ENCODE peak calls at places on chromosomes 1 and 21, in six cellular contexts. One of them, this sample, is unnamed.

GRCh38 chr1:198970919-198971318 is 332.1 kb downstream of the PTPRC start:
- DNase-seq in neural progenitor cell: no peak
- DNase-seq in SK-N-SH: no peak
- DNase-seq in keratinocyte: no peak
- DNase-seq in mesenchymal stem cell: peak
- DNase-seq in IMR-90: peak
- DNase-seq in this sample: no peak

GRCh38 chr1:96992871-96993270 is 271.3 kb downstream of the PTBP2 start:
- DNase-seq in neural progenitor cell: no peak
- DNase-seq in SK-N-SH: no peak
- DNase-seq in keratinocyte: no peak
- DNase-seq in mesenchymal stem cell: peak
- DNase-seq in IMR-90: peak
- DNase-seq in this sample: no peak

GRCh38 chr1:236565530-236565929 is 38.8 kb downstream of the HEATR1 start:
- DNase-seq in neural progenitor cell: no peak
- DNase-seq in SK-N-SH: no peak
- DNase-seq in keratinocyte: no peak
- DNase-seq in mesenchymal stem cell: no peak
- DNase-seq in IMR-90: no peak
- DNase-seq in this sample: no peak

GRCh38 chr1:29196863-29197589 is 15.3 kb upstream of the SRSF4 start:
- DNase-seq in neural progenitor cell: no peak
- DNase-seq in SK-N-SH: no peak
- DNase-seq in keratinocyte: no peak
- DNase-seq in mesenchymal stem cell: peak
- DNase-seq in IMR-90: peak
- DNase-seq in this sample: no peak

GRCh38 chr1:172726740-172727139 is 67.8 kb downstream of the FASLG start:
- DNase-seq in neural progenitor cell: no peak
- DNase-seq in SK-N-SH: no peak
- DNase-seq in keratinocyte: no peak
- DNase-seq in mesenchymal stem cell: no peak
- DNase-seq in IMR-90: no peak
- DNase-seq in this sample: no peak

GRCh38 chr1:150973258-150973825 is 1.3 kb downstream of the CERS2 start:
- DNase-seq in neural progenitor cell: peak
- DNase-seq in SK-N-SH: peak
- DNase-seq in keratinocyte: no peak
- DNase-seq in mesenchymal stem cell: peak
- DNase-seq in IMR-90: no peak
- DNase-seq in this sample: peak

GRCh38 chr1:43042773-43043470 is 84.3 kb upstream of the SLC2A1 start:
- DNase-seq in neural progenitor cell: no peak
- DNase-seq in SK-N-SH: no peak
- DNase-seq in keratinocyte: no peak
- DNase-seq in mesenchymal stem cell: no peak
- DNase-seq in IMR-90: no peak
- DNase-seq in this sample: no peak

GRCh38 chr1:233113009-233113712 is 162.8 kb downstream of the NTPCR start:
- DNase-seq in neural progenitor cell: peak
- DNase-seq in SK-N-SH: no peak
- DNase-seq in keratinocyte: peak
- DNase-seq in mesenchymal stem cell: peak
- DNase-seq in IMR-90: peak
- DNase-seq in this sample: no peak

GRCh38 chr1:221884821-221885220 is 142.9 kb upstream of the DUSP10 start:
- DNase-seq in neural progenitor cell: no peak
- DNase-seq in SK-N-SH: no peak
- DNase-seq in keratinocyte: no peak
- DNase-seq in mesenchymal stem cell: no peak
- DNase-seq in IMR-90: peak
- DNase-seq in this sample: no peak

GRCh38 chr1:36248250-36248894 is 24.1 kb downstream of the THRAP3 start:
- DNase-seq in neural progenitor cell: no peak
- DNase-seq in SK-N-SH: no peak
- DNase-seq in keratinocyte: no peak
- DNase-seq in mesenchymal stem cell: peak
- DNase-seq in IMR-90: peak
- DNase-seq in this sample: no peak

GRCh38 chr1:26536081-26536480 is 6.5 kb downstream of the RPS6KA1 start:
- DNase-seq in neural progenitor cell: no peak
- DNase-seq in SK-N-SH: no peak
- DNase-seq in keratinocyte: no peak
- DNase-seq in mesenchymal stem cell: no peak
- DNase-seq in IMR-90: no peak
- DNase-seq in this sample: no peak

GRCh38 chr1:115158181-115158580 is 68.9 kb upstream of the TSPAN2 start:
- DNase-seq in neural progenitor cell: no peak
- DNase-seq in SK-N-SH: no peak
- DNase-seq in keratinocyte: no peak
- DNase-seq in mesenchymal stem cell: peak
- DNase-seq in IMR-90: peak
- DNase-seq in this sample: no peak

GRCh38 chr1:190615818-190616217 is 138.2 kb upstream of the BRINP3 start:
- DNase-seq in neural progenitor cell: no peak
- DNase-seq in SK-N-SH: no peak
- DNase-seq in keratinocyte: no peak
- DNase-seq in mesenchymal stem cell: no peak
- DNase-seq in IMR-90: no peak
- DNase-seq in this sample: no peak

GRCh38 chr1:190619724-190620123 is 142.1 kb upstream of the BRINP3 start:
- DNase-seq in neural progenitor cell: no peak
- DNase-seq in SK-N-SH: no peak
- DNase-seq in keratinocyte: no peak
- DNase-seq in mesenchymal stem cell: no peak
- DNase-seq in IMR-90: peak
- DNase-seq in this sample: no peak
- H2AFZ ChIP-seq in neural progenitor cell: no peak
- H2AFZ ChIP-seq in SK-N-SH: no peak
- H2AFZ ChIP-seq in keratinocyte: no peak
- H2AFZ ChIP-seq in mesenchymal stem cell: no peak
- H2AFZ ChIP-seq in IMR-90: no peak
- H2AFZ ChIP-seq in this sample: no peak

GRCh38 chr1:205276334-205277065 is 45.0 kb downstream of the NUAK2 start:
- DNase-seq in neural progenitor cell: no peak
- DNase-seq in SK-N-SH: no peak
- DNase-seq in keratinocyte: no peak
- DNase-seq in mesenchymal stem cell: no peak
- DNase-seq in IMR-90: no peak
- DNase-seq in this sample: no peak

GRCh38 chr1:205273551-205273982 is 45.8 kb downstream of the TMCC2 start:
- DNase-seq in neural progenitor cell: peak
- DNase-seq in SK-N-SH: peak
- DNase-seq in keratinocyte: no peak
- DNase-seq in mesenchymal stem cell: peak
- DNase-seq in IMR-90: peak
- DNase-seq in this sample: peak

GRCh38 chr1:205274041-205274691 is 46.4 kb downstream of the TMCC2 start:
- DNase-seq in neural progenitor cell: no peak
- DNase-seq in SK-N-SH: no peak
- DNase-seq in keratinocyte: no peak
- DNase-seq in mesenchymal stem cell: no peak
- DNase-seq in IMR-90: no peak
- DNase-seq in this sample: no peak

GRCh38 chr1:205275916-205276315 is 45.6 kb downstream of the NUAK2 start:
- DNase-seq in neural progenitor cell: no peak
- DNase-seq in SK-N-SH: no peak
- DNase-seq in keratinocyte: no peak
- DNase-seq in mesenchymal stem cell: no peak
- DNase-seq in IMR-90: no peak
- DNase-seq in this sample: no peak

DNA sequence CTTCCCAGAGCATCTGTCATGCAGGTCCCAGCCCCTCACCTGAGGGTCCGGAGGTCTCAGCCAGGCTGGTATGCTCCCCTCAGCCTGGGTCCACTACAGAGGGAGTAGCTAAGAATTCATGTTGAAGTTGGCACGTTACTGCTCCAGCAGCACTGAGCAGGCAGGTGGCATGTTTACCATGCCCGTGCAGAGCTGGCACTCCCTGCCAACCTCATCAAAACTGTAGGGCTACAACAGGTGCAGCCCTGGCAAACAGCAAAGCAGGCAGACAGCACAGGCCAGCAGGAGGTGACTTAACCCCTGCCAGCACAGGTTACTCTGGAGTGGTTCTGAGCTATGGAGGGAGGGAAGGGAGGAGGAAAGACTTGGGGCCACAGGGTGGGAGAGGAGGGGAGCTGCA is 46.4 kb downstream of the NUAK2 start:
- DNase-seq in neural progenitor cell: no peak
- DNase-seq in SK-N-SH: no peak
- DNase-seq in keratinocyte: no peak
- DNase-seq in mesenchymal stem cell: no peak
- DNase-seq in IMR-90: no peak
- DNase-seq in this sample: no peak
- H3K27ac ChIP-seq in neural progenitor cell: no peak
- H3K27ac ChIP-seq in SK-N-SH: no peak
- H3K27ac ChIP-seq in keratinocyte: no peak
- H3K27ac ChIP-seq in mesenchymal stem cell: no peak
- H3K27ac ChIP-seq in IMR-90: no peak
- H3K27ac ChIP-seq in this sample: no peak

DNA sequence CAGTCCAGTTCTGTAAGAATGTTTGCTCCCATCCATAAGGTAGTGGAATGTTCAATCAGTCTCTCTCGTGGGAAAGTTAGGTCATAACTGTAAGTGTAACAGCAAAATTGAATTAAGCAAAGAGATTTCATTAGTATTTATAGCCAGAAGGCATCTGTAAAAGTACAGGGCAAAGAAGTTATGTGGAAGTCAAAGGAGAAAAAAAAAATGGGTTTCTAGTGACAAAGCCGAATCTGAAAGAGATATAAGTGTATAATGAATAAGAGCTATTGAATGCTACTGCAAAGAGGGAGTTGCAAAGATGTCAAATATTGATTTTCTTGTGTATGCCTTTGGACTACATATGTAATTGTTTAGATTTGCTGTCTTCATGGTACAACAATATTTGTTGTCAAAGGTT is 47.4 kb upstream of the FOXD3 start:
- DNase-seq in neural progenitor cell: no peak
- DNase-seq in SK-N-SH: no peak
- DNase-seq in keratinocyte: no peak
- DNase-seq in mesenchymal stem cell: no peak
- DNase-seq in IMR-90: no peak
- DNase-seq in this sample: no peak
- H3K9ac ChIP-seq in neural progenitor cell: no peak
- H3K9ac ChIP-seq in SK-N-SH: no peak
- H3K9ac ChIP-seq in keratinocyte: no peak
- H3K9ac ChIP-seq in mesenchymal stem cell: no peak
- H3K9ac ChIP-seq in IMR-90: no peak
- H3K9ac ChIP-seq in this sample: no peak

GRCh38 chr1:192566657-192567056 is 8.9 kb upstream of the RGS1 start:
- DNase-seq in neural progenitor cell: no peak
- DNase-seq in SK-N-SH: no peak
- DNase-seq in keratinocyte: no peak
- DNase-seq in mesenchymal stem cell: no peak
- DNase-seq in IMR-90: no peak
- DNase-seq in this sample: no peak

GRCh38 chr1:192575499-192576189 is at the start of gene RGS1:
- DNase-seq in neural progenitor cell: no peak
- DNase-seq in SK-N-SH: no peak
- DNase-seq in keratinocyte: no peak
- DNase-seq in mesenchymal stem cell: peak
- DNase-seq in IMR-90: no peak
- DNase-seq in this sample: no peak

GRCh38 chr1:192576190-192577144 is 894 bp downstream of the RGS1 start:
- DNase-seq in neural progenitor cell: no peak
- DNase-seq in SK-N-SH: no peak
- DNase-seq in keratinocyte: no peak
- DNase-seq in mesenchymal stem cell: peak
- DNase-seq in IMR-90: no peak
- DNase-seq in this sample: no peak

GRCh38 chr1:192573499-192573898 is 2.1 kb upstream of the RGS1 start:
- DNase-seq in neural progenitor cell: no peak
- DNase-seq in SK-N-SH: no peak
- DNase-seq in keratinocyte: no peak
- DNase-seq in mesenchymal stem cell: peak
- DNase-seq in IMR-90: peak
- DNase-seq in this sample: peak

DNA sequence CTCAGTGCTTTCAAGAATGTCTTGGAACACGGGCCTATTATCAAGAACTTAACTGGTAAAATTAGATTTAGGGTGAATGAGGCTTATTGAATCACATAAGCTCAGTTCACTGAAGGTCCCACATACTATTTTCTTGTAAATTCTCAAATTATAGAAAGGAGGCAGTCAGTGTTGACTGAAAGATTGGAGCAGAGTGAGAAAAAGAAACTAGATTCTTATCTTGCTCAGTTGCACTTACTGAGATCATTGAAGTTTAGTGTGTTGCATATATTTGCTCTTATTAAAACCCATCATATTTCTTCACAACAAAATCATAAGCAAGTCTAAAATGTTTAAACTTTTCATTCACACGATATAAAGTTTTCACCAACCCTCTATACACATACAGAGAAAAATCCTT is 3.9 kb upstream of the RGS1 start:
- DNase-seq in neural progenitor cell: no peak
- DNase-seq in SK-N-SH: no peak
- DNase-seq in keratinocyte: no peak
- DNase-seq in mesenchymal stem cell: no peak
- DNase-seq in IMR-90: no peak
- DNase-seq in this sample: no peak
- H2AFZ ChIP-seq in neural progenitor cell: no peak
- H2AFZ ChIP-seq in SK-N-SH: peak
- H2AFZ ChIP-seq in keratinocyte: no peak
- H2AFZ ChIP-seq in mesenchymal stem cell: no peak
- H2AFZ ChIP-seq in IMR-90: no peak
- H2AFZ ChIP-seq in this sample: no peak

GRCh38 chr21:41167348-41168342 is at the start of gene BACE2:
- DNase-seq in neural progenitor cell: peak
- DNase-seq in SK-N-SH: peak
- DNase-seq in keratinocyte: no peak
- DNase-seq in mesenchymal stem cell: peak
- DNase-seq in IMR-90: peak
- DNase-seq in this sample: no peak

GRCh38 chr21:41164052-41164451 is 3.9 kb upstream of the BACE2 start:
- DNase-seq in neural progenitor cell: no peak
- DNase-seq in SK-N-SH: no peak
- DNase-seq in keratinocyte: no peak
- DNase-seq in mesenchymal stem cell: no peak
- DNase-seq in IMR-90: no peak
- DNase-seq in this sample: no peak

GRCh38 chr21:41166947-41167346 is 1.0 kb upstream of the BACE2 start:
- DNase-seq in neural progenitor cell: no peak
- DNase-seq in SK-N-SH: peak
- DNase-seq in keratinocyte: no peak
- DNase-seq in mesenchymal stem cell: no peak
- DNase-seq in IMR-90: no peak
- DNase-seq in this sample: no peak

GRCh38 chr21:41163086-41163485 is 4.9 kb upstream of the BACE2 start:
- DNase-seq in neural progenitor cell: no peak
- DNase-seq in SK-N-SH: no peak
- DNase-seq in keratinocyte: no peak
- DNase-seq in mesenchymal stem cell: no peak
- DNase-seq in IMR-90: no peak
- DNase-seq in this sample: no peak

GRCh38 chr21:41164981-41165650 is 2.8 kb upstream of the BACE2 start:
- DNase-seq in neural progenitor cell: no peak
- DNase-seq in SK-N-SH: no peak
- DNase-seq in keratinocyte: peak
- DNase-seq in mesenchymal stem cell: no peak
- DNase-seq in IMR-90: peak
- DNase-seq in this sample: no peak
- H3K27ac ChIP-seq in neural progenitor cell: no peak
- H3K27ac ChIP-seq in SK-N-SH: no peak
- H3K27ac ChIP-seq in keratinocyte: peak
- H3K27ac ChIP-seq in mesenchymal stem cell: no peak
- H3K27ac ChIP-seq in IMR-90: no peak
- H3K27ac ChIP-seq in this sample: no peak

This sample was measured in Karpas-422.